ENCODE peak calls at places on chromosomes 1 and 21, in five cellular contexts. O is HCT116, K is GM23338, D is PC-3, T is hepatocyte. N is an unnamed sample.
A peak's percentile ranks its signal among the peaks of the same experiment; 100 is the strongest.

GRCh38 chr1:38433097-38433722 is 386.6 kb upstream of the POU3F1 start:
- DNase-seq in O (no peak), K (no peak), D (no peak), T (no peak), N (no peak)

GRCh38 chr1:244273845-244274619 is 177.7 kb downstream of the ADSS2 start:
- DNase-seq in O (peak; percentile 42), K (no peak), D (peak; percentile 96), T (peak; percentile 54), N (peak; percentile 98)

GRCh38 chr1:99005537-99005942 is 879 bp upstream of the PLPPR5 start:
- DNase-seq in O (no peak), K (peak; percentile 70), D (no peak), T (no peak), N (peak; percentile 29)

GRCh38 chr1:170175032-170175431 is 29.3 kb downstream of the NTMT2 start:
- DNase-seq in O (no peak), K (no peak), D (no peak), T (no peak), N (no peak)

GRCh38 chr1:228987736-228988506 is 252.6 kb downstream of the RHOU start:
- DNase-seq in O (no peak), K (no peak), D (no peak), T (no peak), N (no peak)

GRCh38 chr1:228899421-228899956 is 164.2 kb downstream of the RHOU start:
- DNase-seq in O (no peak), K (no peak), D (no peak), T (no peak), N (no peak)

GRCh38 chr1:156747737-156748669 is 3.5 kb downstream of the HDGF start:
- DNase-seq in O (no peak), K (no peak), D (no peak), T (no peak), N (peak; percentile 67)

GRCh38 chr1:245306020-245306419 is 151.2 kb downstream of the KIF26B start:
- DNase-seq in O (no peak), K (no peak), D (no peak), T (no peak), N (no peak)

GRCh38 chr1:229480500-229480899 is 27.6 kb downstream of the NUP133 start:
- DNase-seq in O (no peak), K (no peak), D (no peak), T (no peak), N (no peak)

GRCh38 chr1:233549404-233549803 is 64.5 kb upstream of the KCNK1 start:
- DNase-seq in O (no peak), K (no peak), D (no peak), T (no peak), N (no peak)

GRCh38 chr1:222975472-222976122 is 160.8 kb downstream of the DISP1 start:
- DNase-seq in O (no peak), K (no peak), D (no peak), T (no peak), N (peak; percentile 46)

GRCh38 chr1:19735419-19736127 is 64.1 kb downstream of the TMCO4 start:
- DNase-seq in O (no peak), K (no peak), D (peak; percentile 83), T (no peak), N (peak; percentile 99)

GRCh38 chr1:2213576-2214505 is 14.3 kb upstream of the SKI start:
- DNase-seq in O (no peak), K (no peak), D (no peak), T (peak; percentile 69), N (peak; percentile 95)

GRCh38 chr21:38721983-38722382 is 83.7 kb upstream of the ETS2 start:
- DNase-seq in O (no peak), K (no peak), D (no peak), T (no peak), N (peak; percentile 27)

GRCh38 chr1:244065960-244066388 is 14.9 kb downstream of the ZBTB18 start:
- DNase-seq in O (no peak), K (no peak), D (peak; percentile 36), T (no peak), N (peak; percentile 87)

GRCh38 chr1:220271706-220272046 is 577 bp downstream of the RAB3GAP2 start:
- DNase-seq in O (peak; percentile 18), K (peak; percentile 68), D (no peak), T (no peak), N (peak; percentile 68)

GRCh38 chr1:19057182-19057779 is 100.8 kb upstream of the IFFO2 start:
- DNase-seq in O (no peak), K (no peak), D (no peak), T (no peak), N (no peak)

GRCh38 chr1:44784094-44785026 is 3.6 kb downstream of the BEST4 start:
- DNase-seq in O (no peak), K (peak; percentile 84), D (no peak), T (no peak), N (peak; percentile 39)

GRCh38 chr1:119764220-119764619 is 4.5 kb downstream of the HMGCS2 start:
- DNase-seq in O (no peak), K (no peak), D (no peak), T (no peak), N (no peak)

GRCh38 chr1:111961773-111962565 is 27.5 kb downstream of the KCND3 start:
- DNase-seq in O (no peak), K (no peak), D (no peak), T (no peak), N (no peak)

GRCh38 chr1:231058416-231059109 is 18.5 kb upstream of the FAM89A start:
- DNase-seq in O (no peak), K (no peak), D (peak; percentile 18), T (peak; percentile 54), N (no peak)

GRCh38 chr1:176559474-176560390 is 96.8 kb downstream of the PAPPA2 start:
- DNase-seq in O (peak; percentile 44), K (peak; percentile 90), D (peak; percentile 64), T (peak; percentile 86), N (peak; percentile 86)

GRCh38 chr1:198333744-198334143 is 176.9 kb downstream of the NEK7 start:
- DNase-seq in O (no peak), K (no peak), D (peak; percentile 65), T (no peak), N (peak; percentile 70)

GRCh38 chr1:104463126-104463697 is 713.5 kb downstream of the AMY1C start:
- DNase-seq in O (no peak), K (no peak), D (peak; percentile 47), T (no peak), N (no peak)

GRCh38 chr1:104466068-104466467 is 716.4 kb downstream of the AMY1C start:
- DNase-seq in O (no peak), K (no peak), D (no peak), T (no peak), N (no peak)

GRCh38 chr1:104468282-104468681 is 718.6 kb downstream of the AMY1C start:
- DNase-seq in O (no peak), K (no peak), D (no peak), T (no peak), N (no peak)

DNA sequence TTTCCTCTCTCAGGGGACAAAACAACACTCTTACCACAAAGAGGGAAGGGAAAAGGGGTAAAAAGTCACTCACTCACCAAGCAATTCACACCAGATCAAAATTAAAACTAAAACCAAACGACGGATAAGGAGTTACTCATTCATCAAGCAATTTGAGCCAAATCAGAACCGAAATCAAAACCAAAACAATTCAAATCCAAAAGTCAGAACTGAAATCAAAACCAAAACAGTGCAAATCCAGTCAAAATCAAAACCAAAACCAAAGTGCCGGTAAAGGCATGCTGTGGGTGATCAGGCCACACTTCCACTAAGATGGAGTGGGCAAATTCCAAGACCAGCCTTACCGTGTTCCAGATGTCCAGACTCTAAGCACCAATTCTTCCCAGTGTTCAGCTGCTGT is 717.9 kb downstream of the AMY1C start:
- DNase-seq in O (no peak), K (no peak), D (no peak), T (no peak), N (no peak)
- H3K27me3 ChIP-seq in O (no peaks in the 10 kb centered on the region), K (no peaks in the 10 kb centered on the region), D (no peaks in the 10 kb centered on the region), T (no peaks in the 10 kb centered on the region), N (no peaks in the 10 kb centered on the region)

GRCh38 chr1:235129774-235130570 is 1.3 kb upstream of the TOMM20 start:
- DNase-seq in O (no peak), K (peak; percentile 72), D (no peak), T (no peak), N (no peak)

GRCh38 chr1:235127203-235127602 is 1.4 kb downstream of the TOMM20 start:
- DNase-seq in O (no peak), K (no peak), D (no peak), T (no peak), N (peak; percentile 46)

GRCh38 chr1:235128453-235129328 is at the start of gene TOMM20:
- DNase-seq in O (peak; percentile 96), K (peak; percentile 98), D (peak; percentile 96), T (peak; percentile 99), N (peak; percentile 98)

GRCh38 chr1:235130766-235131270 is 2.2 kb upstream of the TOMM20 start:
- DNase-seq in O (no peak), K (no peak), D (no peak), T (no peak), N (no peak)

DNA sequence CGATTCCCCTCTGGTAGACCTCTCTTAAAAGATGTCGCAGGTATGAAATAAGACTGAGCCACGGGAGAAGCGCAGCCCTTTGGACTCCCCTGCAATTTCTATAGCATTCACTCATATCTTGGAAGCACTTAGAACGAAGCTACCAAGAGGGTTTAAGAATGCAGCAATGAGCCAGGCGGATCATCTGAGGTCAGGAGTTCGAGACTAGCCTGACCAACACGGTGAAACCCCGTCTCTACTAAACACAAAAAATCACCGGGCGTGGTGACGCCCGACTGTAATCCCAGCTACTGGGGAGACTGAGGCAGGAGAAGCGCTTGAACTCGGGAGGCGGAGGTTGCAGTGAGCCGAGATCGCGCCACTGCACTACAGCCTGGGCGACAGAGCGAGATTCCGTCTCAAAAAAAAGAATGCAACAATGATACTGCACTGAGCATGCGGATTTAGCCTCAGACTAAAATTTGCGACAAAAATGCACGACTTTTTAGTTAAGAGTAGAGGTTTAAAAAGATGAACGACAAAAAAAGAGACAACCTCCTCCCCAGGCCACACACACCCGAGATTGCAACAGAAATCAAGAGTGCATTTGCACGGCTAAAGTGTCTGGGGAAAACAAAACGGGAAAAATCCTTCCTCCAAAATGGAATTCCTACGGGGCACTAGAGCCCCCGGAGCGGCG is 724 bp downstream of the TOMM20 start:
- DNase-seq in O (no peak), K (no peak), D (no peak), T (peak; percentile 35), N (peak; percentile 45)
- TF ChIP-seq EZH2 in O (no peak), K (no peak), D (no peak), T (no peak), N (no peak)

GRCh38 chr1:7459915-7460314 is 311.2 kb upstream of the VAMP3 start:
- DNase-seq in O (no peak), K (no peak), D (no peak), T (no peak), N (no peak)

GRCh38 chr1:7458946-7459345 is 312.1 kb upstream of the VAMP3 start:
- DNase-seq in O (no peak), K (no peak), D (no peak), T (no peak), N (peak; percentile 67)

GRCh38 chr1:7460807-7461206 is 310.3 kb upstream of the VAMP3 start:
- DNase-seq in O (no peak), K (no peak), D (no peak), T (no peak), N (no peak)

GRCh38 chr1:7464736-7465135 is 306.4 kb upstream of the VAMP3 start:
- DNase-seq in O (no peak), K (no peak), D (no peak), T (no peak), N (no peak)

GRCh38 chr1:7462627-7463026 is 308.5 kb upstream of the VAMP3 start:
- DNase-seq in O (no peak), K (no peak), D (no peak), T (no peak), N (no peak)
- H3K9me2 ChIP-seq in O (no peaks in the 10 kb centered on the region), K (no peaks in the 10 kb centered on the region), D (no peaks in the 10 kb centered on the region), T (no peaks in the 10 kb centered on the region), N (no peaks in the 10 kb centered on the region)

GRCh38 chr1:75131593-75132420 is 2.4 kb upstream of the LHX8 start:
- DNase-seq in O (no peak), K (peak; percentile 47), D (no peak), T (no peak), N (no peak)
- H3K27me3 ChIP-seq in O (peaks cover 4% of the 10 kb centered on the region), K (peaks cover 98% of the 10 kb centered on the region), D (peaks cover 93% of the 10 kb centered on the region), T (peaks cover 99% of the 10 kb centered on the region), N (peaks cover 94% of the 10 kb centered on the region)

N was measured in GM23248.